ENCODE peak calls at places on chromosomes 4 and X, in four cellular contexts. R is NCI-H1417; W is nephron progenitor cell; T is naive thymus-derived CD4-positive, alpha-beta T cell. S is an unnamed sample.

GRCh38 chr4:173257732-173258717 is 76.1 kb downstream of the HMGB2 start:
- DNase-seq in R (peak; percentile 67), W (peak; percentile 61), T (peak; percentile 62), S (peak; percentile 88)

GRCh38 chr4:5919044-5919443 is 26.2 kb upstream of the CRMP1 start:
- DNase-seq in R (no peak), W (no peak), T (no peak), S (no peak)

GRCh38 chr4:149754526-149754925 is 61.1 kb downstream of the IQCM start:
- DNase-seq in R (no peak), W (no peak), T (no peak), S (peak; percentile 76)

GRCh38 chrX:130426531-130426930 is 24.7 kb downstream of the RBMX2 start:
- DNase-seq in T (no peak), R (no peak), W (no peak), S (no peak)

GRCh38 chr4:146333187-146333894 is 119.0 kb downstream of the REELD1 start:
- DNase-seq in W (no peak), T (no peak), R (no peak), S (no peak)

GRCh38 chr4:54218736-54219135 is 10.4 kb upstream of the PDGFRA start:
- DNase-seq in R (no peak), W (no peak), T (no peak), S (no peak)

GRCh38 chr4:158444621-158445020 is 77.1 kb upstream of the RXFP1 start:
- DNase-seq in W (no peak), T (no peak), R (no peak), S (no peak)

GRCh38 chr4:40122941-40123340 is 66.3 kb downstream of the N4BP2 start:
- DNase-seq in T (no peak), R (no peak), W (no peak), S (no peak)

GRCh38 chr4:159002950-159003349 is 99.9 kb upstream of the RAPGEF2 start:
- DNase-seq in W (no peak), T (no peak), R (no peak), S (no peak)

GRCh38 chr4:106287353-106287969 is 28.5 kb downstream of the TBCK start:
- DNase-seq in W (no peak), R (no peak), T (no peak), S (peak; percentile 55)

GRCh38 chr4:125313497-125313896 is 1.3 kb upstream of the FAT4 start:
- DNase-seq in R (peak; percentile 69), T (peak; percentile 35), W (peak; percentile 44), S (peak; percentile 95)

GRCh38 chrX:74514384-74514783 is 93.1 kb downstream of the SLC16A2 start:
- DNase-seq in W (no peak), R (no peak), T (no peak), S (no peak)

S was measured in mesendoderm.